ENCODE peak calls at places on chromosomes 16 and 17, in four cellular contexts. One of them, this sample, is unnamed.

GRCh38 chr16:85239239-85239638 is 127.0 kb upstream of the CIBAR2 start:
- DNase-seq in H1: no peak
- DNase-seq in K562: no peak
- DNase-seq in HepG2: no peak
- DNase-seq in this sample: no peak

GRCh38 chr16:23027386-23027785 is 121.9 kb downstream of the USP31 start:
- DNase-seq in H1: no peak
- DNase-seq in K562: no peak
- DNase-seq in HepG2: no peak
- DNase-seq in this sample: no peak

GRCh38 chr17:17216776-17217175 is 10.6 kb upstream of the PLD6 start:
- DNase-seq in H1: no peak
- DNase-seq in K562: no peak
- DNase-seq in HepG2: no peak
- DNase-seq in this sample: peak

GRCh38 chr17:66711403-66711802 is 123.5 kb upstream of the CACNG5 start:
- DNase-seq in H1: no peak
- DNase-seq in K562: no peak
- DNase-seq in HepG2: no peak
- DNase-seq in this sample: no peak

GRCh38 chr17:78325076-78325712 is 34.7 kb downstream of the SOCS3 start:
- DNase-seq in H1: no peak
- DNase-seq in K562: peak
- DNase-seq in HepG2: no peak
- DNase-seq in this sample: no peak

GRCh38 chr17:14826361-14826760 is 438.8 kb downstream of the PMP22 start:
- DNase-seq in H1: no peak
- DNase-seq in K562: no peak
- DNase-seq in HepG2: no peak
- DNase-seq in this sample: no peak

GRCh38 chr17:40480501-40481003 is 20.9 kb downstream of the TNS4 start:
- DNase-seq in H1: no peak
- DNase-seq in K562: no peak
- DNase-seq in HepG2: peak
- DNase-seq in this sample: peak

GRCh38 chr17:19470529-19471261 is 59.7 kb downstream of the RNF112 start:
- DNase-seq in H1: no peak
- DNase-seq in K562: no peak
- DNase-seq in HepG2: no peak
- DNase-seq in this sample: no peak

GRCh38 chr17:36761203-36761945 is 160.0 kb downstream of the MRM1 start:
- DNase-seq in H1: no peak
- DNase-seq in K562: no peak
- DNase-seq in HepG2: no peak
- DNase-seq in this sample: no peak

GRCh38 chr17:40932608-40933007 is 4.8 kb downstream of the KRT23 start:
- DNase-seq in H1: no peak
- DNase-seq in K562: no peak
- DNase-seq in HepG2: peak
- DNase-seq in this sample: no peak

GRCh38 chr17:38705803-38706624 is 941 bp downstream of the MLLT6 start:
- DNase-seq in H1: no peak
- DNase-seq in K562: no peak
- DNase-seq in HepG2: peak
- DNase-seq in this sample: peak

GRCh38 chr16:24689128-24689527 is 40.3 kb upstream of the TNRC6A start:
- DNase-seq in H1: no peak
- DNase-seq in K562: peak
- DNase-seq in HepG2: peak
- DNase-seq in this sample: peak

GRCh38 chr16:69707920-69708683 is 18.3 kb downstream of the NQO1 start:
- DNase-seq in H1: no peak
- DNase-seq in K562: no peak
- DNase-seq in HepG2: no peak
- DNase-seq in this sample: no peak

GRCh38 chr17:70405492-70406220 is 236.3 kb downstream of the KCNJ2 start:
- DNase-seq in H1: no peak
- DNase-seq in K562: no peak
- DNase-seq in HepG2: no peak
- DNase-seq in this sample: peak

GRCh38 chr17:35390663-35391062 is 17.2 kb upstream of the SLFN11 start:
- DNase-seq in H1: no peak
- DNase-seq in K562: no peak
- DNase-seq in HepG2: no peak
- DNase-seq in this sample: no peak

GRCh38 chr17:69326302-69327059 is 452 bp downstream of the ABCA5 start:
- DNase-seq in H1: no peak
- DNase-seq in K562: no peak
- DNase-seq in HepG2: peak
- DNase-seq in this sample: no peak

GRCh38 chr16:2928796-2929195 is 17.1 kb downstream of the FLYWCH1 start:
- DNase-seq in H1: no peak
- DNase-seq in K562: no peak
- DNase-seq in HepG2: no peak
- DNase-seq in this sample: no peak

GRCh38 chr16:46803373-46803772 is 27.6 kb downstream of the C16orf87 start:
- DNase-seq in H1: no peak
- DNase-seq in K562: no peak
- DNase-seq in HepG2: no peak
- DNase-seq in this sample: no peak

GRCh38 chr17:80191720-80192265 is 22.0 kb downstream of the CARD14 start:
- DNase-seq in H1: no peak
- DNase-seq in K562: no peak
- DNase-seq in HepG2: no peak
- DNase-seq in this sample: no peak

GRCh38 chr16:374616-374926 is 4.2 kb upstream of the MRPL28 start:
- DNase-seq in H1: no peak
- DNase-seq in K562: no peak
- DNase-seq in HepG2: no peak
- DNase-seq in this sample: no peak

GRCh38 chr17:17929655-17930380 is 42.4 kb downstream of the TOM1L2 start:
- DNase-seq in H1: no peak
- DNase-seq in K562: no peak
- DNase-seq in HepG2: no peak
- DNase-seq in this sample: no peak

GRCh38 chr17:39939031-39939430 is 11.5 kb downstream of the LRRC3C start:
- DNase-seq in H1: no peak
- DNase-seq in K562: no peak
- DNase-seq in HepG2: no peak
- DNase-seq in this sample: no peak

GRCh38 chr17:55458977-55459376 is 37.3 kb upstream of the MMD start:
- DNase-seq in H1: no peak
- DNase-seq in K562: no peak
- DNase-seq in HepG2: no peak
- DNase-seq in this sample: no peak

GRCh38 chr17:7903154-7904103 is 12.7 kb downstream of the RNF227 start:
- DNase-seq in H1: no peak
- DNase-seq in K562: no peak
- DNase-seq in HepG2: no peak
- DNase-seq in this sample: no peak

GRCh38 chr17:80892019-80892855 is 99.4 kb upstream of the CHMP6 start:
- DNase-seq in H1: no peak
- DNase-seq in K562: peak
- DNase-seq in HepG2: no peak
- DNase-seq in this sample: peak

DNA sequence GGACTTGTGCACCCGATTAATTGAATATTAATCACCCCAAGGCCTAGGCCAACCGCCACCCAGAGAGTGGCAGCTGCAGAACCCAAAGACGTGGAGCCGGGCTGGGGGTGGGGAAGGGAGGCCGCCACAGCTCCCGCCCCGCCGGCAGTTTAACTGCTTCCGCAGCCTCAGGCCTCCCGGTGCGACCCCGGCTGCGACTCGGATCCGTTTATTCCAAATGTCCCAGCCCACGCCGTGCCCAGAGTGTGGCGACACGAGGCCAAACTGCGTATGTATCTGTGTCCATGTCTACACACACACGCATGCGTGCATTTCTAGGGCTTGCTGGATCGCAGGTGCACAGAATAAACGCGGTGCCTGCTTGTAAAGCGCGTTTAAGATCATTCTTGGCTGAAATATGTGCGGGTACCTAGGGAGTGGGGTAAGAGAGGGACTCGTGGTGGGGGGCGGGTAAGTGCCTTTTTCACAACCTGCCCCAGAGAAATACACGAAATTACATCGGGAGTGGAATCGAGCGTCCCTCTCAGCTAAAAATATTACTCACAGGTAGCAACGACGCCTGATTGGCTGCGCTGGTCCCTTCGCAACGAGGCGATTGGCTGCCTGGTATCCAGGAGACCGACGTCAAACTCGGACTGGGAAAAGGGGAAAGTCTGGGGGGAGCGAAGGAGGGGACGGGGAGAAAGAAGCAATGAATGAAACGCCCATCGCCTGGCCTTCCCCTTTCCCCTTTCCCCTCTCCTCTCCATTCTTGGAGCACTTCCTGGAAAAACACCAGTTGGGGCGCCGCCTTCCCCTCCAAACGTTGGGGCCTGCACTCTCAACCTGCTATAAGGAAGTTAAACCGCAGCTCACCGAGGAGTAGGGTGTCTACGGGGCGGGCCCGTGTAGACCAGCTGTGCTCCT is 1.0 kb upstream of the TOB1 start:
- DNase-seq in H1: peak
- DNase-seq in K562: peak
- DNase-seq in HepG2: peak
- DNase-seq in this sample: peak
- TF ChIP-seq EP300 in H1: peak
- TF ChIP-seq EP300 in K562: peak
- TF ChIP-seq EP300 in HepG2: no peak
- TF ChIP-seq EP300 in this sample: peak

GRCh38 chr17:4068918-4069317 is 73.9 kb downstream of the ZZEF1 start:
- DNase-seq in H1: no peak
- DNase-seq in K562: no peak
- DNase-seq in HepG2: no peak
- DNase-seq in this sample: no peak

GRCh38 chr17:4074831-4075495 is 67.9 kb downstream of the ZZEF1 start:
- DNase-seq in H1: no peak
- DNase-seq in K562: peak
- DNase-seq in HepG2: peak
- DNase-seq in this sample: peak

GRCh38 chr17:4073983-4074830 is 68.6 kb downstream of the ZZEF1 start:
- DNase-seq in H1: no peak
- DNase-seq in K562: no peak
- DNase-seq in HepG2: no peak
- DNase-seq in this sample: no peak

DNA sequence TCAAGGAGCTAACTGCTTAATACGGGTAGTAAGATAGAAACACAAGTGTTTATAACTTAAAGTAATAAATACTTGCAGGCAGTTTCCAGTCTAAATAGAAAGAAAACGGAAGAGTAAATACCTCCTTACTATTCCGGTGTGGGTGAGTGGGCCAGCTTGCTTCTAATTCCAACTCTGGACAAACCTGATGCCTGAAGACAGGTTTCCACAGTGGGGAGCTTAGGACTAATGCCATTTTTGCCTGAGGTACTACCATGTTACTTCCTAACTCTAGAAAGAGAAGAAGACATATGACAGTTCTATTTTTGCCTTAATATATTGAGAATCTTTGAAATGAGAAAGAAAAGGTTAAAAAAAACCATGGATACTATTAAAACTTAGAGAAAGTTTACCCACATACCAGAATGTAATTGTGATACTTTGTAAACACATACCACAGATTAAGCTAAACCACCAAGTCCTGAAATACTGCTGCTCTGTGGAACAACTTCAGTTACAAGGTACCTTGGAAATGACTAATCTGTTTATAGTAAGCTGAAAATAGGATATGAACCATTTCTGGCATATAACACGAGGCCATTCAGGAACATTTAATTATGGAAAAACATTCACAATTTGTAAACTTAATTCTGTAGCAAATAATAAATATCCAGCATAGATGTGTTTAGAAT is 70.2 kb downstream of the ZZEF1 start:
- DNase-seq in H1: no peak
- DNase-seq in K562: no peak
- DNase-seq in HepG2: no peak
- DNase-seq in this sample: no peak
- TF ChIP-seq MAFK in H1: no peak
- TF ChIP-seq MAFK in K562: no peak
- TF ChIP-seq MAFK in HepG2: no peak
- TF ChIP-seq MAFK in this sample: no peak

GRCh38 chr16:56183266-56183665 is 8.0 kb upstream of the GNAO1 start:
- DNase-seq in H1: no peak
- DNase-seq in K562: no peak
- DNase-seq in HepG2: no peak
- DNase-seq in this sample: no peak
- TF ChIP-seq EP300 in H1: no peak
- TF ChIP-seq EP300 in K562: no peak
- TF ChIP-seq EP300 in HepG2: no peak
- TF ChIP-seq EP300 in this sample: no peak

DNA sequence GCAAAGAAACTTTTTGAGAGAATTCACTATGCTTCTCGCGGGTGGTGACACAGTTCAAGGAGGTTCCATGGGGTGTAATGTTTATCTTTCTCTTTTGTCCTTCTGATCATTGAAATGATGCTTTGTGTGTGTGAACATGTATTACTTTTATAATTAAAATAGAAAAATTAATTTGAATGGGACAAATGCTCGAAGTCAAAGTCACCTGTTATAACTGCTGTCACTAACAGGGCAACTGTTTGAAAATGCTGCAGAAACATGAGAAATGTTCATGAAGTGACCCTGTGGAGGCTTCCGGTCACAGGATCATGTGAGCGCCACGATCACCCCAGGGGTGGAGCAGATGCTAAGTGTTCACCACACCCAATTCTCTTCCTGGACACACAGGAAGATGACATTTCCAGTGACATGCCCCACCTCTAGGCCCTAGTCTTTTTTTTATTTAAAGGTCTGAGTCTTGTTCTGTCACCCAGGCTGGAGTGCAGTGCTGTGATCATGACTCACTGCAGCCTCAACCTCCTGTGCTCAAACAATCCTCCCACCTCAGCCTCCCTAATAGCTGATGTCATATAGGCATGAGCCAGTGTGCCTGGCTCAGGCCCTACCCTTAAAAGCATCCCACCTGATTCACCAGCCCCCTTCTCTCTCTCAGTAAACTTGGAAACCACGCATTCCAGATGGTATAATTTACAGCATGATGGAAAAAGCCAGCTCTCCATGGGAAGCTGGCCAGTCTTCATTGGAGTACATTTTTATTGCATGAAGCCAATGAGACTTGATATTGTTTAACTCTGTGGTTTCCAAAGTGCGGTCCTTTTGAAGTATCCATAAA is 21.1 kb upstream of the AGRP start:
- DNase-seq in H1: no peak
- DNase-seq in K562: peak
- DNase-seq in HepG2: peak
- DNase-seq in this sample: no peak
- TF ChIP-seq MAFK in H1: no peak
- TF ChIP-seq MAFK in K562: peak
- TF ChIP-seq MAFK in HepG2: no peak
- TF ChIP-seq MAFK in this sample: no peak

GRCh38 chr17:1237471-1237870 is 32.8 kb upstream of the BHLHA9 start:
- DNase-seq in H1: no peak
- DNase-seq in K562: no peak
- DNase-seq in HepG2: no peak
- DNase-seq in this sample: no peak
- TF ChIP-seq EP300 in H1: no peak
- TF ChIP-seq EP300 in K562: no peak
- TF ChIP-seq EP300 in HepG2: no peak
- TF ChIP-seq EP300 in this sample: no peak

This sample was measured in A549.